ENCODE peak calls at places on chromosomes 1 and 21, in nine cellular contexts. One of them, this sample, is unnamed.
A peak's percentile ranks its signal among the peaks of the same experiment; 100 is the strongest.

GRCh38 chr1:93680121-93681094 is 1.2 kb downstream of the BCAR3 start:
- DNase-seq in stimulated activated CD8-positive, alpha-beta memory T cell treated with anti-CD3 and anti-CD28 coated beads, Interleukin-4, amount 100 ng/mL, for 1 hour: no peak
- DNase-seq in Right ventricle myocardium superior: peak; percentile 91
- DNase-seq in retina: no peak
- DNase-seq in ovary: peak; percentile 90
- DNase-seq in suprapubic skin: peak; percentile 90
- DNase-seq in ELF-1: peak; percentile 91
- DNase-seq in C1 segment of cervical spinal cord: peak; percentile 41
- DNase-seq in omental fat pad: peak; percentile 67
- DNase-seq in this sample: peak; percentile 92

GRCh38 chr1:228308628-228309547 is 97.7 kb downstream of the TRIM11 start:
- DNase-seq in ovary: peak; percentile 20
- DNase-seq in C1 segment of cervical spinal cord: no peak
- DNase-seq in stimulated activated CD8-positive, alpha-beta memory T cell treated with anti-CD3 and anti-CD28 coated beads, Interleukin-4, amount 100 ng/mL, for 1 hour: no peak
- DNase-seq in ELF-1: no peak
- DNase-seq in Right ventricle myocardium superior: peak; percentile 23
- DNase-seq in omental fat pad: no peak
- DNase-seq in suprapubic skin: peak; percentile 37
- DNase-seq in retina: no peak
- DNase-seq in this sample: no peak

GRCh38 chr21:36881223-36881622 is 85.2 kb downstream of the HLCS start:
- DNase-seq in Right ventricle myocardium superior: no peak
- DNase-seq in retina: no peak
- DNase-seq in suprapubic skin: no peak
- DNase-seq in stimulated activated CD8-positive, alpha-beta memory T cell treated with anti-CD3 and anti-CD28 coated beads, Interleukin-4, amount 100 ng/mL, for 1 hour: no peak
- DNase-seq in C1 segment of cervical spinal cord: no peak
- DNase-seq in ELF-1: no peak
- DNase-seq in ovary: no peak
- DNase-seq in omental fat pad: no peak
- DNase-seq in this sample: no peak

GRCh38 chr1:161013591-161014513 is 7.1 kb downstream of the F11R start:
- DNase-seq in Right ventricle myocardium superior: peak; percentile 87
- DNase-seq in ovary: peak; percentile 78
- DNase-seq in stimulated activated CD8-positive, alpha-beta memory T cell treated with anti-CD3 and anti-CD28 coated beads, Interleukin-4, amount 100 ng/mL, for 1 hour: peak; percentile 32
- DNase-seq in omental fat pad: peak; percentile 73
- DNase-seq in C1 segment of cervical spinal cord: peak; percentile 23
- DNase-seq in retina: no peak
- DNase-seq in ELF-1: peak; percentile 58
- DNase-seq in suprapubic skin: peak; percentile 90
- DNase-seq in this sample: peak; percentile 79

GRCh38 chr1:14631421-14631820 is 32.9 kb downstream of the KAZN start:
- DNase-seq in C1 segment of cervical spinal cord: no peak
- DNase-seq in ovary: no peak
- DNase-seq in suprapubic skin: no peak
- DNase-seq in stimulated activated CD8-positive, alpha-beta memory T cell treated with anti-CD3 and anti-CD28 coated beads, Interleukin-4, amount 100 ng/mL, for 1 hour: no peak
- DNase-seq in ELF-1: no peak
- DNase-seq in Right ventricle myocardium superior: no peak
- DNase-seq in omental fat pad: no peak
- DNase-seq in retina: no peak
- DNase-seq in this sample: no peak

GRCh38 chr1:221947731-221948130 is 205.8 kb upstream of the DUSP10 start:
- DNase-seq in ELF-1: no peak
- DNase-seq in suprapubic skin: no peak
- DNase-seq in omental fat pad: no peak
- DNase-seq in stimulated activated CD8-positive, alpha-beta memory T cell treated with anti-CD3 and anti-CD28 coated beads, Interleukin-4, amount 100 ng/mL, for 1 hour: no peak
- DNase-seq in ovary: no peak
- DNase-seq in Right ventricle myocardium superior: no peak
- DNase-seq in C1 segment of cervical spinal cord: no peak
- DNase-seq in retina: no peak
- DNase-seq in this sample: no peak

GRCh38 chr1:118989878-118990378 is 1.8 kb upstream of the TBX15 start:
- DNase-seq in omental fat pad: no peak
- DNase-seq in ovary: no peak
- DNase-seq in Right ventricle myocardium superior: no peak
- DNase-seq in suprapubic skin: no peak
- DNase-seq in C1 segment of cervical spinal cord: no peak
- DNase-seq in stimulated activated CD8-positive, alpha-beta memory T cell treated with anti-CD3 and anti-CD28 coated beads, Interleukin-4, amount 100 ng/mL, for 1 hour: no peak
- DNase-seq in ELF-1: peak; percentile 61
- DNase-seq in retina: peak; percentile 67
- DNase-seq in this sample: no peak

GRCh38 chr1:167434306-167434705 is 84.0 kb downstream of the CD247 start:
- DNase-seq in omental fat pad: no peak
- DNase-seq in ovary: no peak
- DNase-seq in stimulated activated CD8-positive, alpha-beta memory T cell treated with anti-CD3 and anti-CD28 coated beads, Interleukin-4, amount 100 ng/mL, for 1 hour: no peak
- DNase-seq in Right ventricle myocardium superior: no peak
- DNase-seq in ELF-1: no peak
- DNase-seq in suprapubic skin: no peak
- DNase-seq in retina: no peak
- DNase-seq in C1 segment of cervical spinal cord: no peak
- DNase-seq in this sample: no peak

GRCh38 chr1:94122201-94122970 is 1.4 kb upstream of the ABCA4 start:
- DNase-seq in C1 segment of cervical spinal cord: no peak
- DNase-seq in suprapubic skin: no peak
- DNase-seq in Right ventricle myocardium superior: no peak
- DNase-seq in stimulated activated CD8-positive, alpha-beta memory T cell treated with anti-CD3 and anti-CD28 coated beads, Interleukin-4, amount 100 ng/mL, for 1 hour: no peak
- DNase-seq in omental fat pad: no peak
- DNase-seq in ovary: no peak
- DNase-seq in retina: no peak
- DNase-seq in ELF-1: no peak
- DNase-seq in this sample: no peak

GRCh38 chr1:211114446-211114845 is 19.5 kb downstream of the KCNH1 start:
- DNase-seq in C1 segment of cervical spinal cord: no peak
- DNase-seq in omental fat pad: no peak
- DNase-seq in retina: no peak
- DNase-seq in ELF-1: no peak
- DNase-seq in stimulated activated CD8-positive, alpha-beta memory T cell treated with anti-CD3 and anti-CD28 coated beads, Interleukin-4, amount 100 ng/mL, for 1 hour: no peak
- DNase-seq in Right ventricle myocardium superior: no peak
- DNase-seq in suprapubic skin: no peak
- DNase-seq in ovary: no peak
- DNase-seq in this sample: no peak

GRCh38 chr1:79197421-79197820 is 190.9 kb upstream of the ADGRL4 start:
- DNase-seq in Right ventricle myocardium superior: no peak
- DNase-seq in ELF-1: no peak
- DNase-seq in stimulated activated CD8-positive, alpha-beta memory T cell treated with anti-CD3 and anti-CD28 coated beads, Interleukin-4, amount 100 ng/mL, for 1 hour: no peak
- DNase-seq in omental fat pad: no peak
- DNase-seq in retina: no peak
- DNase-seq in ovary: no peak
- DNase-seq in suprapubic skin: no peak
- DNase-seq in C1 segment of cervical spinal cord: no peak
- DNase-seq in this sample: no peak

GRCh38 chr1:103514920-103515503 is 10.5 kb upstream of the RNPC3 start:
- DNase-seq in omental fat pad: no peak
- DNase-seq in C1 segment of cervical spinal cord: no peak
- DNase-seq in suprapubic skin: no peak
- DNase-seq in retina: peak; percentile 43
- DNase-seq in ovary: no peak
- DNase-seq in stimulated activated CD8-positive, alpha-beta memory T cell treated with anti-CD3 and anti-CD28 coated beads, Interleukin-4, amount 100 ng/mL, for 1 hour: no peak
- DNase-seq in Right ventricle myocardium superior: no peak
- DNase-seq in ELF-1: peak; percentile 2
- DNase-seq in this sample: no peak

GRCh38 chr1:21302747-21303715 is 12.8 kb upstream of the ECE1 start:
- DNase-seq in suprapubic skin: no peak
- DNase-seq in stimulated activated CD8-positive, alpha-beta memory T cell treated with anti-CD3 and anti-CD28 coated beads, Interleukin-4, amount 100 ng/mL, for 1 hour: no peak
- DNase-seq in C1 segment of cervical spinal cord: no peak
- DNase-seq in omental fat pad: no peak
- DNase-seq in ovary: no peak
- DNase-seq in ELF-1: peak; percentile 81
- DNase-seq in retina: no peak
- DNase-seq in Right ventricle myocardium superior: no peak
- DNase-seq in this sample: no peak

GRCh38 chr21:34179204-34179935 is 106.0 kb downstream of the MRPS6 start:
- DNase-seq in C1 segment of cervical spinal cord: no peak
- DNase-seq in Right ventricle myocardium superior: no peak
- DNase-seq in stimulated activated CD8-positive, alpha-beta memory T cell treated with anti-CD3 and anti-CD28 coated beads, Interleukin-4, amount 100 ng/mL, for 1 hour: no peak
- DNase-seq in omental fat pad: no peak
- DNase-seq in ovary: no peak
- DNase-seq in ELF-1: peak; percentile 79
- DNase-seq in retina: no peak
- DNase-seq in suprapubic skin: no peak
- DNase-seq in this sample: no peak

GRCh38 chr1:244406337-244406736 is 45.4 kb downstream of the ADSS2 start:
- DNase-seq in ovary: no peak
- DNase-seq in stimulated activated CD8-positive, alpha-beta memory T cell treated with anti-CD3 and anti-CD28 coated beads, Interleukin-4, amount 100 ng/mL, for 1 hour: no peak
- DNase-seq in omental fat pad: no peak
- DNase-seq in suprapubic skin: no peak
- DNase-seq in C1 segment of cervical spinal cord: no peak
- DNase-seq in Right ventricle myocardium superior: no peak
- DNase-seq in ELF-1: no peak
- DNase-seq in retina: no peak
- DNase-seq in this sample: no peak

GRCh38 chr1:231420299-231420958 is 1.7 kb downstream of the EGLN1 start:
- DNase-seq in suprapubic skin: no peak
- DNase-seq in retina: no peak
- DNase-seq in omental fat pad: no peak
- DNase-seq in ovary: no peak
- DNase-seq in Right ventricle myocardium superior: no peak
- DNase-seq in stimulated activated CD8-positive, alpha-beta memory T cell treated with anti-CD3 and anti-CD28 coated beads, Interleukin-4, amount 100 ng/mL, for 1 hour: no peak
- DNase-seq in ELF-1: peak; percentile 25
- DNase-seq in C1 segment of cervical spinal cord: peak; percentile 19
- DNase-seq in this sample: no peak

GRCh38 chr1:116673935-116674630 is 6.5 kb upstream of the IGSF3 start:
- DNase-seq in suprapubic skin: no peak
- DNase-seq in ELF-1: no peak
- DNase-seq in stimulated activated CD8-positive, alpha-beta memory T cell treated with anti-CD3 and anti-CD28 coated beads, Interleukin-4, amount 100 ng/mL, for 1 hour: no peak
- DNase-seq in Right ventricle myocardium superior: no peak
- DNase-seq in omental fat pad: no peak
- DNase-seq in ovary: no peak
- DNase-seq in C1 segment of cervical spinal cord: no peak
- DNase-seq in retina: no peak
- DNase-seq in this sample: no peak

GRCh38 chr1:153649137-153649866 is 9.2 kb upstream of the SNAPIN start:
- DNase-seq in ELF-1: no peak
- DNase-seq in suprapubic skin: peak; percentile 51
- DNase-seq in Right ventricle myocardium superior: peak; percentile 22
- DNase-seq in ovary: peak; percentile 33
- DNase-seq in omental fat pad: no peak
- DNase-seq in retina: no peak
- DNase-seq in stimulated activated CD8-positive, alpha-beta memory T cell treated with anti-CD3 and anti-CD28 coated beads, Interleukin-4, amount 100 ng/mL, for 1 hour: no peak
- DNase-seq in C1 segment of cervical spinal cord: no peak
- DNase-seq in this sample: no peak

GRCh38 chr1:87436534-87436933 is 107.9 kb downstream of the LMO4 start:
- DNase-seq in suprapubic skin: no peak
- DNase-seq in Right ventricle myocardium superior: peak; percentile 51
- DNase-seq in C1 segment of cervical spinal cord: no peak
- DNase-seq in omental fat pad: no peak
- DNase-seq in stimulated activated CD8-positive, alpha-beta memory T cell treated with anti-CD3 and anti-CD28 coated beads, Interleukin-4, amount 100 ng/mL, for 1 hour: no peak
- DNase-seq in ovary: no peak
- DNase-seq in ELF-1: peak; percentile 66
- DNase-seq in retina: no peak
- DNase-seq in this sample: no peak

GRCh38 chr21:42377211-42377950 is 11.0 kb upstream of the TFF1 start:
- DNase-seq in omental fat pad: no peak
- DNase-seq in ELF-1: no peak
- DNase-seq in Right ventricle myocardium superior: no peak
- DNase-seq in retina: no peak
- DNase-seq in C1 segment of cervical spinal cord: no peak
- DNase-seq in stimulated activated CD8-positive, alpha-beta memory T cell treated with anti-CD3 and anti-CD28 coated beads, Interleukin-4, amount 100 ng/mL, for 1 hour: no peak
- DNase-seq in ovary: no peak
- DNase-seq in suprapubic skin: no peak
- DNase-seq in this sample: no peak

GRCh38 chr1:54137532-54138061 is 15.2 kb downstream of the CDCP2 start:
- DNase-seq in omental fat pad: no peak
- DNase-seq in Right ventricle myocardium superior: no peak
- DNase-seq in stimulated activated CD8-positive, alpha-beta memory T cell treated with anti-CD3 and anti-CD28 coated beads, Interleukin-4, amount 100 ng/mL, for 1 hour: no peak
- DNase-seq in ELF-1: peak; percentile 52
- DNase-seq in retina: no peak
- DNase-seq in suprapubic skin: no peak
- DNase-seq in ovary: peak; percentile 69
- DNase-seq in C1 segment of cervical spinal cord: no peak
- DNase-seq in this sample: no peak

GRCh38 chr1:222654849-222655248 is 37.0 kb downstream of the MIA3 start:
- DNase-seq in ovary: no peak
- DNase-seq in omental fat pad: no peak
- DNase-seq in retina: no peak
- DNase-seq in ELF-1: no peak
- DNase-seq in stimulated activated CD8-positive, alpha-beta memory T cell treated with anti-CD3 and anti-CD28 coated beads, Interleukin-4, amount 100 ng/mL, for 1 hour: peak; percentile 32
- DNase-seq in Right ventricle myocardium superior: no peak
- DNase-seq in suprapubic skin: no peak
- DNase-seq in C1 segment of cervical spinal cord: no peak
- DNase-seq in this sample: no peak

GRCh38 chr1:2896824-2897223 is 95.3 kb upstream of the TTC34 start:
- DNase-seq in C1 segment of cervical spinal cord: no peak
- DNase-seq in suprapubic skin: no peak
- DNase-seq in omental fat pad: no peak
- DNase-seq in ELF-1: no peak
- DNase-seq in stimulated activated CD8-positive, alpha-beta memory T cell treated with anti-CD3 and anti-CD28 coated beads, Interleukin-4, amount 100 ng/mL, for 1 hour: no peak
- DNase-seq in retina: no peak
- DNase-seq in ovary: no peak
- DNase-seq in Right ventricle myocardium superior: no peak
- DNase-seq in this sample: no peak

This sample was measured in sciatic nerve.